ENCODE peak calls at places on chromosomes 5 and 9, in ten cellular contexts. Z is ecto neural progenitor cell, C is T follicular helper cell, R is NCI-H1417, J is ACHN, I is substantia nigra, F is left ventricle myocardium superior, H is epithelial cell of esophagus, E is non-pigmented ciliary epithelial cell, S is choroid plexus epithelial cell. Y is an unnamed sample.

GRCh38 chr9:108184941-108185340 is 670.8 kb downstream of the ACTL7B start:
- DNase-seq in Z (no peak), C (no peak), R (no peak), J (no peak), I (no peak), F (no peak), H (peak; percentile 94), E (peak; percentile 22), S (peak; percentile 57), Y (peak; percentile 83)

GRCh38 chr9:123887837-123888236 is 42.1 kb downstream of the DENND1A start:
- DNase-seq in Z (no peak), C (no peak), R (no peak), J (no peak), I (no peak), F (no peak), H (no peak), E (no peak), S (no peak), Y (no peak)

GRCh38 chr9:111150241-111150640 is 112.0 kb upstream of the LPAR1 start:
- DNase-seq in Z (no peak), C (no peak), R (no peak), J (no peak), I (no peak), F (no peak), H (no peak), E (no peak), S (no peak), Y (no peak)

GRCh38 chr5:133441166-133441815 is 171.1 kb downstream of the FSTL4 start:
- DNase-seq in Z (peak; percentile 25), C (no peak), R (no peak), J (no peak), I (no peak), F (no peak), H (no peak), E (no peak), S (no peak), Y (no peak)

GRCh38 chr5:135332519-135333150 is 66.4 kb downstream of the MACROH2A1 start:
- DNase-seq in Z (no peak), C (no peak), R (peak; percentile 18), J (peak; percentile 63), I (no peak), F (no peak), H (peak; percentile 67), E (peak; percentile 35), S (peak; percentile 85), Y (peak; percentile 73)

GRCh38 chr9:135663857-135664256 is 748 bp downstream of the LCN9 start:
- DNase-seq in Z (no peak), C (no peak), R (no peak), J (no peak), I (no peak), F (no peak), H (no peak), E (no peak), S (no peak), Y (no peak)

GRCh38 chr9:74361508-74361907 is 135.6 kb upstream of the RORB start:
- DNase-seq in Z (no peak), C (no peak), R (no peak), J (no peak), I (no peak), F (no peak), H (peak; percentile 71), E (no peak), S (no peak), Y (no peak)

GRCh38 chr5:95794070-95794516 is 28.4 kb downstream of the GLRX start:
- DNase-seq in Z (no peak), C (no peak), R (no peak), J (no peak), I (no peak), F (no peak), H (no peak), E (no peak), S (peak; percentile 79), Y (no peak)

GRCh38 chr5:143738415-143739401 is 73.3 kb upstream of the HMHB1 start:
- DNase-seq in Z (no peak), C (no peak), R (no peak), J (peak; percentile 7), I (no peak), F (no peak), H (peak; percentile 54), E (no peak), S (no peak), Y (no peak)

GRCh38 chr5:31100781-31101180 is 92.7 kb upstream of the CDH6 start:
- DNase-seq in Z (no peak), C (no peak), R (no peak), J (no peak), I (no peak), F (no peak), H (no peak), E (no peak), S (no peak), Y (no peak)

GRCh38 chr5:2906302-2907090 is 155.0 kb upstream of the IRX2 start:
- DNase-seq in Z (peak; percentile 25), C (no peak), R (no peak), J (no peak), I (no peak), F (no peak), H (no peak), E (no peak), S (no peak), Y (no peak)

GRCh38 chr9:126420643-126421564 is 94.3 kb downstream of the MVB12B start:
- DNase-seq in Z (no peak), C (no peak), R (peak; percentile 95), J (no peak), I (no peak), F (no peak), H (peak; percentile 92), E (no peak), S (peak; percentile 30), Y (peak; percentile 73)

GRCh38 chr9:136110082-136111061 is 8.3 kb downstream of the TMEM250 start:
- DNase-seq in Z (no peak), C (no peak), R (peak; percentile 54), J (peak; percentile 30), I (peak; percentile 22), F (peak; percentile 52), H (no peak), E (no peak), S (peak; percentile 59), Y (no peak)

GRCh38 chr9:71353723-71354122 is 232.3 kb upstream of the TRPM3 start:
- DNase-seq in Z (no peak), C (no peak), R (no peak), J (no peak), I (no peak), F (no peak), H (no peak), E (no peak), S (no peak), Y (no peak)

GRCh38 chr5:139850423-139851016 is 54.9 kb downstream of the PSD2 start:
- DNase-seq in Z (no peak), C (no peak), R (no peak), J (no peak), I (no peak), F (no peak), H (no peak), E (no peak), S (no peak), Y (no peak)

GRCh38 chr5:156581725-156582124 is 254.8 kb downstream of the SGCD start:
- DNase-seq in Z (no peak), C (no peak), R (no peak), J (no peak), I (no peak), F (no peak), H (no peak), E (no peak), S (no peak), Y (no peak)